ENCODE peak calls at places on chromosomes 13 and 19, in four cellular contexts. V is astrocyte, J is colonic mucosa, W is SK-N-SH. T is an unnamed sample. For H3K4me1, the result is how much of the 10 kb centered on the place peaks cover.

GRCh38 chr19:21314676-21315075 is 14.5 kb downstream of the ZNF708 start:
- DNase-seq in V (peak), J (no peak), W (peak), T (no peak)

GRCh38 chr13:110311721-110312668 is 4.9 kb downstream of the COL4A2 start:
- DNase-seq in V (no peak), J (no peak), W (no peak), T (no peak)

GRCh38 chr13:75481176-75482069 is 546 bp downstream of the TBC1D4 start:
- DNase-seq in V (no peak), J (peak), W (peak), T (peak)

GRCh38 chr13:71964491-71965108 is 97.6 kb upstream of the DACH1 start:
- DNase-seq in V (peak), J (no peak), W (no peak), T (peak)

GRCh38 chr13:90591927-90592268 is 755.6 kb upstream of the MIR17HG start:
- DNase-seq in V (no peak), J (no peak), W (no peak), T (no peak)

GRCh38 chr13:110644892-110645521 is 29.7 kb downstream of the NAXD start:
- DNase-seq in V (peak), J (peak), W (peak), T (peak)

GRCh38 chr19:11191273-11191755 is 6.0 kb downstream of the KANK2 start:
- DNase-seq in V (peak), J (peak), W (peak), T (no peak)

GRCh38 chr19:40721936-40722661 is 5.2 kb downstream of the ITPKC start:
- DNase-seq in V (peak), J (no peak), W (no peak), T (no peak)

GRCh38 chr19:55212447-55212846 is 3.1 kb upstream of the PTPRH start:
- DNase-seq in V (no peak), J (peak), W (no peak), T (peak)

GRCh38 chr13:36192166-36192565 is 22.2 kb downstream of the SOHLH2 start:
- DNase-seq in V (no peak), J (no peak), W (no peak), T (peak)

GRCh38 chr19:10083911-10084310 is 2.2 kb upstream of the SHFL start:
- DNase-seq in V (no peak), J (no peak), W (no peak), T (no peak)

GRCh38 chr19:35712910-35713845 is 4.6 kb upstream of the KMT2B start:
- DNase-seq in V (no peak), J (no peak), W (no peak), T (no peak)

GRCh38 chr19:19032420-19033175 is 719 bp downstream of the SUGP2 start:
- DNase-seq in V (peak), J (peak), W (peak), T (peak)

GRCh38 chr13:37058801-37059135 is 720 bp downstream of the SUPT20H start:
- DNase-seq in V (no peak), J (peak), W (peak), T (no peak)

GRCh38 chr13:92994056-92994455 is 232.6 kb upstream of the GPC6 start:
- DNase-seq in V (peak), J (no peak), W (no peak), T (no peak)

GRCh38 chr13:24668955-24669354 is 11.3 kb upstream of the ATP12A start:
- DNase-seq in V (no peak), J (peak), W (no peak), T (no peak)

GRCh38 chr13:113965383-113965874 is 8.4 kb downstream of the C13orf46 start:
- DNase-seq in V (no peak), J (no peak), W (no peak), T (no peak)

GRCh38 chr13:113968463-113969310 is 5.2 kb downstream of the C13orf46 start:
- DNase-seq in V (no peak), J (no peak), W (no peak), T (no peak)

GRCh38 chr13:113965968-113966884 is 7.7 kb downstream of the C13orf46 start:
- DNase-seq in V (no peak), J (no peak), W (no peak), T (no peak)

GRCh38 chr13:113967729-113968462 is 6.0 kb downstream of the C13orf46 start:
- DNase-seq in V (no peak), J (no peak), W (no peak), T (no peak)

DNA sequence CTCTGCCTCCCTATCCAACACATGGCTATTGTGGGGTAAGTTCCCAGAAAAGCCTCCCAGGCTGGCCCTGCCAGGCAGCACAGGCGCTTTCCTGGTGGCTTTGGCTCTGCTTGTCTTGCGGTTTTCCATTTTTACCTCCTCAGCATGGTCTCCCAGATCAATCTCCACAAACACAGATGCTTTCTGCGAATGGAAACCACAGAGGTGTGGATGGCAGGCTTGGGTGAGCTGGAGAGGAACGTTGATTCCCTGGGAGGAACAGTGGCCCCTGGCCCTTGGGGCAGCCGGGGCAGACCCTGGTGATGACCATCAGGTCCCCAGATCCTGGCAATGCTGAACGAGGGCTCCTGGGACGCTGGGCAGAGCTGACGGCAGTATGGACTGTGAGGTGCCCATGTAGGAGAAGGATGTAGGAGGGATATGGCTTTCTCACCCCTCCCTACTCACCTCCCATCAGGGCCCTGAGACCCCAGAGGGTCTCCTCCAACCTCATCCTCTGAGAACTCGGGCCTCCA is 6.6 kb downstream of the C13orf46 start:
- DNase-seq in V (no peak), J (no peak), W (no peak), T (no peak)
- H3K4me1 ChIP-seq in V (under half), J (under half), W (under half), T (under half)

GRCh38 chr19:17418710-17419109 is 1.1 kb upstream of the MVB12A start:
- DNase-seq in V (no peak), J (no peak), W (no peak), T (no peak)
- H3K9ac ChIP-seq in V (no peak), J (no peak), W (no peak), T (no peak)

GRCh38 chr13:49636705-49637104 is 8.4 kb downstream of the ARL11 start:
- DNase-seq in V (no peak), J (no peak), W (no peak), T (no peak)

GRCh38 chr13:49635599-49636433 is 7.5 kb downstream of the ARL11 start:
- DNase-seq in V (peak), J (no peak), W (no peak), T (no peak)

GRCh38 chr13:49641810-49642291 is 13.5 kb downstream of the ARL11 start:
- DNase-seq in V (peak), J (peak), W (no peak), T (no peak)

GRCh38 chr13:49638416-49639072 is 10.2 kb downstream of the ARL11 start:
- DNase-seq in V (no peak), J (no peak), W (no peak), T (no peak)

GRCh38 chr13:49637989-49638388 is 9.7 kb downstream of the ARL11 start:
- DNase-seq in V (no peak), J (no peak), W (no peak), T (no peak)
- H3K4me1 ChIP-seq in V (under half), J (under half), W (under half), T (under half)

DNA sequence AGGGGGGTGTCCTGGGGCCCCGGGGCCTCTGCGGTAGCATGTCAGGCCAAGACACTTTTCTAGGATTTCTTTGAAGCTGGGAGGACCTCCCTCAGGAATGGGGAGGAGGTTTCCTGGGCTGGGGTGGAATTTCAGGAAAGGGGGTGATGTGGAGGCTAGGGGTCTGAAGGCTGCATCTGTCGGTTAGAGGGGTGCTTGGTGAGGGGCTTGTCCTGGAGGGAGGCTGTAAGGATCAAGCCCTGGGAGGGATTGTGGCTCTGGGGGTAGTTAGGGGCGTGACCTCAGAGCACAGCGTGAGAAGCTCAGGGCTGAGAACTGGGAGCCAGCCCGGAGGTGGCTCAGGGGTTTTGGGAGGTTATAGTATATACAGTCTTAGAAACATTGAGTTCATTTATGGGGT is 1.6 kb downstream of the RRAS start:
- DNase-seq in V (no peak), J (peak), W (no peak), T (no peak)
- H3K9ac ChIP-seq in V (peak), J (peak), W (peak), T (no peak)

DNA sequence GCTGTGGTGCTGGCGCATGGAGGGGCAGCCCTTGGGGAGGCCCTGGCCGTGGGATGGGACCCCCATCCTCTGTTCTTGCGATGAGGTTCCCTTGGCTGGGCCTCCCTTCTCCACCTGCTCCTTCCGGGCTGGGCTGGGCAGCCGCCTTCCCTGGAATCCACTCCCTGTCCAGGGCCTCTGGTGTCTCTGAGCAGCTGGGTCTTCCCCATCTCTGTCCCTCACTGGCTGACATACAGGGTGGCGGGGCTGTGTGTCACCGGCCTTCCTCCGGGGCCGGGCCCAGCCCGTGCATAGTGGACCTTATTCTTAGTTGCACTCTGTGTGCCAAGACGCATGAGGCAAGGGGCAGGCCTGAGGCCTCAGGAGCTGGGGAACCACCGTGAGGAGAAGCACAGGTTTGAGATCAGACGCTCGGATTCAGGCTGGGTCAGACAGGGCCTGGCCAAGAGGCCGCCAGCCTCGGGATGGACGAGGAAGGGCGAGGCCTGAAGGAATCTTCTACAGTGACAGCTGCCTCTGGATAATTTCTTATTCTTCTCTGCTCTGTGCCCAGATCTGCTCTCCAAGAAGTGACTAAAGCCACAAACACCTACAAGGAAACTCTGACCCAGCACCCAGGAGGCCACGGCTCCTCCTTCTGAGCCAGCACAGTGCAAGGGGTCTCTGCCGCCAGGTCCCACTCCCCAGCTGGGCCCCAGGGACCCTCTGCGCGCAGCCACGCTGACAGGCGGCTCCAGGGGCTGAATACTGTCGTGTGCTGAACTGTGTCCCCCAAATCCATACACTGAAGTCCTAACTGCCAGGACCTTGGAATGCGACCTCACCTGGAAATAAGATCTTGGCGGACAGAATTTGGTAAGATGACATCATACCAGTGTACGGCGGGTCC is 11.0 kb downstream of the SGTA start:
- DNase-seq in V (no peak), J (no peak), W (no peak), T (no peak)
- H3K4me1 ChIP-seq in V (under half), J (under half), W (under half), T (under half)

DNA sequence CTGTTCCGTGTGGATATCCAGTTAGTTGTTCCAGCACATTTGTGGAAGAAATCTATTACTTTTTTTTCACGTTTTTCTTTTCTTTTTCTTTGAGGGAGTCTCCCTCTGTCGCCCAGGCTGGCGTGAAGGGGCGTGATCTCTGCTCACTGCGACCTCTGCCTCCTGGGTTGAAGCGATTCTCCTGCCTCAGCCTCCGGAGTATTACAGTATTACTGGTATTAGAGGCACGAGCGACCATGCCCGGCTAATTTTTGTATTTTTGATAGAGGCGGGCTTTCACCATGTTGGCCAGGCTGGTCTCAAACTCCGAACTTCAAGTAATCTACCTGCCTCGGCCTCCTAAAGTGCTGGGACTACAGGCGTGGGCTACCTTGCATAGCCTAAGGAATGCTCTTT is 43.6 kb downstream of the ZNF611 start:
- DNase-seq in V (no peak), J (no peak), W (no peak), T (no peak)
- H3K9ac ChIP-seq in V (peak), J (peak), W (peak), T (no peak)

GRCh38 chr19:30063184-30064020 is 121.4 kb downstream of the URI1 start:
- DNase-seq in V (no peak), J (no peak), W (no peak), T (no peak)

GRCh38 chr19:30065680-30066606 is 123.9 kb downstream of the URI1 start:
- DNase-seq in V (no peak), J (no peak), W (peak), T (no peak)

GRCh38 chr19:30062331-30063183 is 120.5 kb downstream of the URI1 start:
- DNase-seq in V (no peak), J (no peak), W (peak), T (no peak)

GRCh38 chr19:30064776-30065494 is 122.9 kb downstream of the URI1 start:
- DNase-seq in V (no peak), J (no peak), W (peak), T (no peak)

GRCh38 chr19:30064021-30064699 is 122.1 kb downstream of the URI1 start:
- DNase-seq in V (no peak), J (no peak), W (no peak), T (no peak)
- H3K4me1 ChIP-seq in V (under half), J (under half), W (under half), T (under half)

GRCh38 chr19:3080281-3080680 is 13.9 kb upstream of the GNA11 start:
- DNase-seq in V (peak), J (peak), W (peak), T (no peak)
- H3K9ac ChIP-seq in V (no peak), J (peak), W (no peak), T (no peak)

DNA sequence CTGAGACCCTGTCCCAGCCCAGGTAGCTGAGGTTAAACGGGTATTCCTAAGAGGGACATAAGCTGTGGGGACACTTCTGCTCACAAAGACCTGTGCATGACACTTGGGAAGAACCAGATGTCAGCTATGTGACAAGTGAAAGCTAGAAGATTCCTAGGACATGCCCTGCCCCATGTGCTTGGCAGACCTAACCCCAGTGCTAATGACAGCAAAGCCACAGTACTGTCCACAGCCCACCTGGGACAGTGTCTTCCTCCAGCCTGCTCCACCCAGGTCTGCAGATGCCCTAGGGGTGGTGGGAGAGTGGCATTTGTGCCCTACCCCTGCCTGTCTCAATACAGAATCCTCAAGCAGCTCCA is 18.4 kb upstream of the EPHX3 start:
- DNase-seq in V (peak), J (no peak), W (no peak), T (no peak)
- H3K4me1 ChIP-seq in V (half or more), J (under half), W (under half), T (under half)